ENCODE peak calls at places on chromosomes 2 and 18, in seven cellular contexts. L is KBM-7; O is GM06990; M is anterior cingulate cortex; S is ACHN; I is activated CD4-positive, alpha-beta T cell treated with anti-CD3 and anti-CD28 coated beads, Interleukin-2, amount 50 U/mL, for 48 hours; H is activated naive CD8-positive, alpha-beta T cell treated with anti-CD3 and anti-CD28 coated beads, Interleukin-2, amount 50 U/mL, for 16 hours. U is an unnamed sample.

GRCh38 chr2:214401580-214401979 is 9.3 kb upstream of the VWC2L start:
- DNase-seq in L (no peak), I (no peak), O (no peak), S (no peak), H (no peak), M (no peak), U (no peak)

GRCh38 chr2:71778514-71779305 is 325.3 kb downstream of the DYSF start:
- DNase-seq in O (no peak), I (no peak), L (no peak), S (peak), M (no peak), H (no peak), U (no peak)

GRCh38 chr2:233650981-233651380 is 14.7 kb downstream of the UGT1A10 start:
- DNase-seq in O (no peak), L (no peak), M (no peak), S (no peak), I (no peak), H (no peak), U (no peak)

GRCh38 chr2:26838121-26838906 is 9.6 kb upstream of the DPYSL5 start:
- DNase-seq in S (peak), M (no peak), L (peak), H (no peak), O (no peak), I (no peak), U (no peak)

GRCh38 chr18:49691177-49691608 is 122.1 kb downstream of the ACAA2 start:
- DNase-seq in I (no peak), L (no peak), H (no peak), S (peak), M (no peak), O (no peak), U (no peak)

GRCh38 chr2:241775223-241776177 is 1.1 kb upstream of the GAL3ST2 start:
- DNase-seq in S (peak), I (no peak), O (no peak), H (no peak), M (no peak), L (no peak), U (no peak)

GRCh38 chr2:36356199-36356989 is 816 bp downstream of the CRIM1 start:
- DNase-seq in O (peak), L (peak), M (peak), I (peak), H (no peak), S (no peak), U (no peak)

GRCh38 chr2:207902822-207903221 is 122.5 kb downstream of the PLEKHM3 start:
- DNase-seq in I (no peak), M (no peak), S (no peak), H (no peak), L (no peak), O (no peak), U (no peak)

GRCh38 chr2:235026649-235027557 is 75.1 kb downstream of the SH3BP4 start:
- DNase-seq in M (no peak), L (no peak), I (no peak), H (no peak), O (no peak), S (peak), U (no peak)

GRCh38 chr2:240972636-240973521 is 25.5 kb upstream of the SNED1 start:
- DNase-seq in I (no peak), L (no peak), O (no peak), H (no peak), S (no peak), M (peak), U (no peak)

GRCh38 chr2:156539086-156539485 is 102.9 kb downstream of the GPD2 start:
- DNase-seq in L (no peak), S (no peak), M (no peak), O (no peak), H (no peak), I (no peak), U (no peak)

GRCh38 chr2:95351080-95351915 is 51.2 kb upstream of the FAHD2A start:
- DNase-seq in I (no peak), O (no peak), S (no peak), M (no peak), H (no peak), L (no peak), U (no peak)

GRCh38 chr2:171554991-171555615 is 32.8 kb downstream of the CYBRD1 start:
- DNase-seq in O (no peak), H (no peak), S (no peak), M (no peak), L (no peak), I (no peak), U (no peak)

U was measured in GM12878.